ENCODE peak calls at places on chromosomes 6 and 20, in seven cellular contexts. One of them, this sample, is unnamed.

GRCh38 chr6:36659271-36659670 is 19.2 kb upstream of the CDKN1A start:
- DNase-seq in SK-N-SH: no peak
- DNase-seq in PC-9: no peak
- DNase-seq in MM.1S: no peak
- DNase-seq in fibroblast of lung: peak; percentile 75
- DNase-seq in hepatocyte: peak; percentile 69
- DNase-seq in trophoblast cell: no peak
- DNase-seq in this sample: no peak

GRCh38 chr6:121436966-121437756 is 1.7 kb downstream of the GJA1 start:
- DNase-seq in MM.1S: peak; percentile 23
- DNase-seq in PC-9: no peak
- DNase-seq in fibroblast of lung: peak; percentile 68
- DNase-seq in hepatocyte: peak; percentile 64
- DNase-seq in trophoblast cell: peak; percentile 31
- DNase-seq in SK-N-SH: peak; percentile 59
- DNase-seq in this sample: no peak

GRCh38 chr20:10093087-10093591 is 58.4 kb downstream of the ANKEF1 start:
- DNase-seq in fibroblast of lung: peak; percentile 84
- DNase-seq in PC-9: peak; percentile 85
- DNase-seq in SK-N-SH: no peak
- DNase-seq in MM.1S: no peak
- DNase-seq in hepatocyte: peak; percentile 23
- DNase-seq in trophoblast cell: peak; percentile 7
- DNase-seq in this sample: no peak

GRCh38 chr20:17595846-17596245 is 26.0 kb downstream of the DSTN start:
- DNase-seq in fibroblast of lung: no peak
- DNase-seq in trophoblast cell: no peak
- DNase-seq in hepatocyte: no peak
- DNase-seq in MM.1S: no peak
- DNase-seq in SK-N-SH: no peak
- DNase-seq in PC-9: no peak
- DNase-seq in this sample: no peak

GRCh38 chr20:14622796-14623195 is 285.4 kb upstream of the FLRT3 start:
- DNase-seq in SK-N-SH: no peak
- DNase-seq in hepatocyte: peak; percentile 69
- DNase-seq in MM.1S: no peak
- DNase-seq in fibroblast of lung: peak; percentile 42
- DNase-seq in PC-9: peak; percentile 35
- DNase-seq in trophoblast cell: peak; percentile 4
- DNase-seq in this sample: peak; percentile 44

GRCh38 chr20:23193985-23194384 is 107.9 kb upstream of the CD93 start:
- DNase-seq in fibroblast of lung: no peak
- DNase-seq in hepatocyte: no peak
- DNase-seq in trophoblast cell: no peak
- DNase-seq in MM.1S: no peak
- DNase-seq in PC-9: no peak
- DNase-seq in SK-N-SH: no peak
- DNase-seq in this sample: peak; percentile 17

GRCh38 chr20:45959126-45959525 is 12.9 kb downstream of the ZNF335 start:
- DNase-seq in SK-N-SH: no peak
- DNase-seq in trophoblast cell: no peak
- DNase-seq in PC-9: peak; percentile 30
- DNase-seq in MM.1S: no peak
- DNase-seq in fibroblast of lung: no peak
- DNase-seq in hepatocyte: no peak
- DNase-seq in this sample: no peak

GRCh38 chr6:50936277-50936681 is 117.6 kb downstream of the TFAP2B start:
- DNase-seq in PC-9: no peak
- DNase-seq in trophoblast cell: no peak
- DNase-seq in MM.1S: no peak
- DNase-seq in fibroblast of lung: no peak
- DNase-seq in hepatocyte: no peak
- DNase-seq in SK-N-SH: peak; percentile 50
- DNase-seq in this sample: no peak

GRCh38 chr6:45677381-45677992 is 299.8 kb upstream of the SUPT3H start:
- DNase-seq in MM.1S: peak; percentile 72
- DNase-seq in fibroblast of lung: peak; percentile 74
- DNase-seq in PC-9: no peak
- DNase-seq in hepatocyte: no peak
- DNase-seq in SK-N-SH: no peak
- DNase-seq in trophoblast cell: peak; percentile 27
- DNase-seq in this sample: no peak

GRCh38 chr20:44008806-44009678 is 94.4 kb downstream of the TOX2 start:
- DNase-seq in MM.1S: no peak
- DNase-seq in fibroblast of lung: no peak
- DNase-seq in hepatocyte: no peak
- DNase-seq in trophoblast cell: peak; percentile 3
- DNase-seq in PC-9: peak; percentile 81
- DNase-seq in SK-N-SH: no peak
- DNase-seq in this sample: no peak

GRCh38 chr20:49560646-49561045 is 7.3 kb downstream of the PTGIS start:
- DNase-seq in PC-9: no peak
- DNase-seq in trophoblast cell: no peak
- DNase-seq in SK-N-SH: no peak
- DNase-seq in hepatocyte: no peak
- DNase-seq in fibroblast of lung: no peak
- DNase-seq in MM.1S: no peak
- DNase-seq in this sample: no peak
- H3K27ac ChIP-seq in PC-9: peak overlapping the region; percentile 71
- H3K27ac ChIP-seq in trophoblast cell: no peak overlapping the region
- H3K27ac ChIP-seq in SK-N-SH: no peak overlapping the region
- H3K27ac ChIP-seq in hepatocyte: no peak overlapping the region
- H3K27ac ChIP-seq in fibroblast of lung: no peak overlapping the region
- H3K27ac ChIP-seq in MM.1S: no peak overlapping the region
- H3K27ac ChIP-seq in this sample: no peak overlapping the region

GRCh38 chr6:100845676-100846075 is 35.5 kb downstream of the ASCC3 start:
- DNase-seq in hepatocyte: no peak
- DNase-seq in MM.1S: no peak
- DNase-seq in fibroblast of lung: peak; percentile 7
- DNase-seq in SK-N-SH: no peak
- DNase-seq in PC-9: no peak
- DNase-seq in trophoblast cell: no peak
- DNase-seq in this sample: no peak
- H2AFZ ChIP-seq in hepatocyte: no peak overlapping the region
- H2AFZ ChIP-seq in MM.1S: no peak overlapping the region
- H2AFZ ChIP-seq in fibroblast of lung: no peak overlapping the region
- H2AFZ ChIP-seq in SK-N-SH: no peak overlapping the region
- H2AFZ ChIP-seq in PC-9: no peak overlapping the region
- H2AFZ ChIP-seq in trophoblast cell: no peak overlapping the region
- H2AFZ ChIP-seq in this sample: no peak overlapping the region

DNA sequence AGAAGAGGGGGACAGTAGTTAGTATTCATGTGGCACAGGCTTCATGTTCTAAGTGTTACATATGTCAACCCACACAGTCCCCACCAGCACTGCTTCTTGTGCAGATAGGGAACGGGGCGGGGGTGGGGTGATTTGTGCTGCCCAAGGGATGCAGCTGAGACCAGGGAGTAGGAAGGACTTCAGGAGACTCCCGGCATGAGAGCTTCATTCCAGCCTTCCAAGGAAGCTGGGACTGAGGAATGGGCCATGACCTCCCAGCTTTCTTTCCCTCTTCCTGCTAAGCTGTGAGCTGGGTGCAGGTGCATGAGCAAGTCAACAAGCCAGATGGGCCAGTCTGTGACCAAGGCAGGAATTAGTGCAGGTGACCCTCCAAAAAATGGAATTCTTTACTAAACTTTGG is 9.2 kb downstream of the BEND3 start:
- DNase-seq in PC-9: no peak
- DNase-seq in SK-N-SH: no peak
- DNase-seq in fibroblast of lung: no peak
- DNase-seq in MM.1S: no peak
- DNase-seq in trophoblast cell: no peak
- DNase-seq in hepatocyte: no peak
- DNase-seq in this sample: no peak
- H3K4me2 ChIP-seq in PC-9: no peak overlapping the region
- H3K4me2 ChIP-seq in SK-N-SH: no peak overlapping the region
- H3K4me2 ChIP-seq in fibroblast of lung: no peak overlapping the region
- H3K4me2 ChIP-seq in MM.1S: no peak overlapping the region
- H3K4me2 ChIP-seq in trophoblast cell: no peak overlapping the region
- H3K4me2 ChIP-seq in hepatocyte: no peak overlapping the region
- H3K4me2 ChIP-seq in this sample: no peak overlapping the region

GRCh38 chr6:100417037-100417436 is 47.7 kb downstream of the SIM1 start:
- DNase-seq in hepatocyte: no peak
- DNase-seq in MM.1S: no peak
- DNase-seq in PC-9: no peak
- DNase-seq in SK-N-SH: no peak
- DNase-seq in fibroblast of lung: no peak
- DNase-seq in trophoblast cell: no peak
- DNase-seq in this sample: no peak
- H3K27ac ChIP-seq in hepatocyte: no peak overlapping the region
- H3K27ac ChIP-seq in MM.1S: no peak overlapping the region
- H3K27ac ChIP-seq in PC-9: no peak overlapping the region
- H3K27ac ChIP-seq in SK-N-SH: no peak overlapping the region
- H3K27ac ChIP-seq in fibroblast of lung: no peak overlapping the region
- H3K27ac ChIP-seq in trophoblast cell: no peak overlapping the region
- H3K27ac ChIP-seq in this sample: no peak overlapping the region

GRCh38 chr6:160133441-160134336 is 12.1 kb downstream of the SLC22A1 start:
- DNase-seq in fibroblast of lung: no peak
- DNase-seq in SK-N-SH: no peak
- DNase-seq in trophoblast cell: no peak
- DNase-seq in PC-9: no peak
- DNase-seq in MM.1S: no peak
- DNase-seq in hepatocyte: no peak
- DNase-seq in this sample: no peak
- H2AFZ ChIP-seq in fibroblast of lung: no peak overlapping the region
- H2AFZ ChIP-seq in SK-N-SH: no peak overlapping the region
- H2AFZ ChIP-seq in trophoblast cell: no peak overlapping the region
- H2AFZ ChIP-seq in PC-9: no peak overlapping the region
- H2AFZ ChIP-seq in MM.1S: no peak overlapping the region
- H2AFZ ChIP-seq in hepatocyte: no peak overlapping the region
- H2AFZ ChIP-seq in this sample: no peak overlapping the region

GRCh38 chr6:156993713-156994112 is 216.5 kb downstream of the ARID1B start:
- DNase-seq in trophoblast cell: peak; percentile 70
- DNase-seq in fibroblast of lung: no peak
- DNase-seq in SK-N-SH: no peak
- DNase-seq in hepatocyte: no peak
- DNase-seq in MM.1S: no peak
- DNase-seq in PC-9: no peak
- DNase-seq in this sample: no peak
- H3K4me2 ChIP-seq in trophoblast cell: no peak overlapping the region
- H3K4me2 ChIP-seq in fibroblast of lung: no peak overlapping the region
- H3K4me2 ChIP-seq in SK-N-SH: no peak overlapping the region
- H3K4me2 ChIP-seq in hepatocyte: peak overlapping the region; percentile 36
- H3K4me2 ChIP-seq in MM.1S: no peak overlapping the region
- H3K4me2 ChIP-seq in PC-9: no peak overlapping the region
- H3K4me2 ChIP-seq in this sample: no peak overlapping the region

GRCh38 chr20:57439993-57440392 is 48.8 kb downstream of the RBM38 start:
- DNase-seq in hepatocyte: no peak
- DNase-seq in trophoblast cell: no peak
- DNase-seq in fibroblast of lung: no peak
- DNase-seq in MM.1S: no peak
- DNase-seq in SK-N-SH: no peak
- DNase-seq in PC-9: no peak
- DNase-seq in this sample: no peak
- H3K27ac ChIP-seq in hepatocyte: peak overlapping the region; percentile 67
- H3K27ac ChIP-seq in trophoblast cell: peak overlapping the region; percentile 87
- H3K27ac ChIP-seq in fibroblast of lung: no peak overlapping the region
- H3K27ac ChIP-seq in MM.1S: no peak overlapping the region
- H3K27ac ChIP-seq in SK-N-SH: no peak overlapping the region
- H3K27ac ChIP-seq in PC-9: no peak overlapping the region
- H3K27ac ChIP-seq in this sample: no peak overlapping the region

GRCh38 chr6:95658896-95659295 is 81.6 kb downstream of the MANEA start:
- DNase-seq in trophoblast cell: no peak
- DNase-seq in hepatocyte: no peak
- DNase-seq in PC-9: no peak
- DNase-seq in fibroblast of lung: no peak
- DNase-seq in SK-N-SH: no peak
- DNase-seq in MM.1S: no peak
- DNase-seq in this sample: no peak
- H2AFZ ChIP-seq in trophoblast cell: no peak overlapping the region
- H2AFZ ChIP-seq in hepatocyte: no peak overlapping the region
- H2AFZ ChIP-seq in PC-9: no peak overlapping the region
- H2AFZ ChIP-seq in fibroblast of lung: no peak overlapping the region
- H2AFZ ChIP-seq in SK-N-SH: no peak overlapping the region
- H2AFZ ChIP-seq in MM.1S: no peak overlapping the region
- H2AFZ ChIP-seq in this sample: no peak overlapping the region

DNA sequence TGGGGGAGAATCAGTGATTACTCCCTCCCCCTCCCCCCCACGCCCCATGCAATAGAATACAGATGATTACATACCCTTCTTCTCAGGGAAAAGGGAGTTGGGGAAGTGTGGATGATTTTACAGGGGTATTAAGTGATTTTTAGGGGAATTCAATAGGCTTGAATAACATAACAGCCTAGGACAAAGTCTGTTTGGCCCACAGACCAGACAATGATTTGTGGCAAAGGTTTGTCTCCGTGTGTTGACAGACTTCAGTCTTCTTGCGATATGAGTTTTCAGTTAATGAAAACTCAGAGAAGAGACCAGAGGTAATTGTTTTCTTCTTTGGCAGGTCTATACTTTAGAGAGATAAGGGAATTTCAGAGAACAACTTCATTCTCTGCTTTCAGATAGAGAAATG is 95.3 kb downstream of the OR2B2 start:
- DNase-seq in hepatocyte: no peak
- DNase-seq in fibroblast of lung: no peak
- DNase-seq in SK-N-SH: no peak
- DNase-seq in PC-9: no peak
- DNase-seq in MM.1S: peak; percentile 5
- DNase-seq in trophoblast cell: no peak
- DNase-seq in this sample: no peak
- H3K4me2 ChIP-seq in hepatocyte: no peak overlapping the region
- H3K4me2 ChIP-seq in fibroblast of lung: no peak overlapping the region
- H3K4me2 ChIP-seq in SK-N-SH: no peak overlapping the region
- H3K4me2 ChIP-seq in PC-9: no peak overlapping the region
- H3K4me2 ChIP-seq in MM.1S: no peak overlapping the region
- H3K4me2 ChIP-seq in trophoblast cell: no peak overlapping the region
- H3K4me2 ChIP-seq in this sample: no peak overlapping the region

GRCh38 chr6:116405663-116406329 is 35.0 kb downstream of the DSE start:
- DNase-seq in fibroblast of lung: peak; percentile 76
- DNase-seq in PC-9: no peak
- DNase-seq in MM.1S: no peak
- DNase-seq in SK-N-SH: no peak
- DNase-seq in trophoblast cell: peak; percentile 35
- DNase-seq in hepatocyte: no peak
- DNase-seq in this sample: no peak
- H3K27ac ChIP-seq in fibroblast of lung: peak overlapping the region; percentile 49
- H3K27ac ChIP-seq in PC-9: no peak overlapping the region
- H3K27ac ChIP-seq in MM.1S: peak overlapping the region; percentile 70
- H3K27ac ChIP-seq in SK-N-SH: peak overlapping the region; percentile 45
- H3K27ac ChIP-seq in trophoblast cell: no peak overlapping the region
- H3K27ac ChIP-seq in hepatocyte: peak overlapping the region; percentile 58
- H3K27ac ChIP-seq in this sample: no peak overlapping the region

This sample was measured in keratinocyte.